ENCODE peak calls at places on chromosomes 5 and 9, in ten cellular contexts. C, B, H, Z, W, K, P, I, M and E are unnamed samples.

GRCh38 chr9:121453232-121453892 is 46.3 kb downstream of the GGTA1 start:
- DNase-seq in M (no peak), B (no peak), K (no peak), W (no peak), H (no peak), I (no peak), Z (no peak), C (no peak), P (no peak), E (no peak)

GRCh38 chr9:72119853-72120252 is 29.4 kb upstream of the GDA start:
- DNase-seq in Z (no peak), P (no peak), W (no peak), B (no peak), C (no peak), K (no peak), M (no peak), I (no peak), H (no peak), E (no peak)

GRCh38 chr5:116084891-116085715 is at the start of gene COMMD10:
- DNase-seq in B (peak), P (peak), W (peak), I (peak), C (peak), K (peak), Z (peak), H (peak), M (peak), E (peak)

GRCh38 chr5:56632939-56633338 is 182.4 kb upstream of the MAP3K1 start:
- DNase-seq in Z (no peak), B (no peak), H (no peak), M (no peak), W (no peak), I (no peak), C (no peak), P (no peak), K (no peak), E (no peak)

GRCh38 chr5:145936401-145937131 is at the start of gene SH3RF2:
- DNase-seq in B (peak), P (peak), W (no peak), K (no peak), H (no peak), Z (peak), M (peak), C (peak), I (peak), E (peak)

GRCh38 chr5:157618366-157618765 is 33.9 kb downstream of the SOX30 start:
- DNase-seq in P (no peak), M (no peak), I (no peak), H (no peak), C (no peak), B (no peak), K (no peak), W (no peak), Z (no peak), E (no peak)

GRCh38 chr9:75265525-75265972 is 177.2 kb downstream of the OSTF1 start:
- DNase-seq in B (no peak), C (no peak), I (no peak), M (no peak), P (peak), H (peak), W (no peak), Z (peak), K (peak), E (peak)

GRCh38 chr5:126122942-126123341 is 300.3 kb upstream of the GRAMD2B start:
- DNase-seq in H (no peak), W (no peak), C (no peak), P (no peak), B (no peak), Z (no peak), K (no peak), M (no peak), I (no peak), E (no peak)

GRCh38 chr5:179371681-179372675 is 26.7 kb upstream of the ADAMTS2 start:
- DNase-seq in P (no peak), M (no peak), K (no peak), B (no peak), W (no peak), H (no peak), C (no peak), Z (no peak), I (peak), E (no peak)

GRCh38 chr9:130029223-130029583 is 13.8 kb downstream of the FNBP1 start:
- DNase-seq in P (no peak), K (no peak), W (no peak), M (no peak), H (no peak), I (no peak), C (peak), B (no peak), Z (no peak), E (peak)

GRCh38 chr5:527646-528591 is 3.7 kb upstream of the SLC9A3 start:
- DNase-seq in K (no peak), I (no peak), B (no peak), W (no peak), P (no peak), M (peak), H (no peak), C (no peak), Z (no peak), E (peak)

GRCh38 chr9:93286252-93287188 is 102.6 kb downstream of the WNK2 start:
- DNase-seq in K (no peak), M (no peak), B (no peak), P (no peak), Z (no peak), H (peak), C (no peak), W (no peak), I (no peak), E (no peak)

GRCh38 chr5:141695627-141696180 is 13.7 kb upstream of the ARAP3 start:
- DNase-seq in H (no peak), C (no peak), P (no peak), Z (peak), B (no peak), K (no peak), M (no peak), I (no peak), W (no peak), E (no peak)

GRCh38 chr5:102958481-102959011 is 161.4 kb downstream of the GIN1 start:
- DNase-seq in M (no peak), C (no peak), I (no peak), Z (no peak), H (no peak), B (no peak), W (no peak), P (no peak), K (no peak), E (no peak)

GRCh38 chr5:88674262-88675158 is 208.5 kb downstream of the MEF2C start:
- DNase-seq in K (no peak), C (no peak), M (no peak), W (no peak), B (no peak), H (peak), I (no peak), P (no peak), Z (no peak), E (peak)

GRCh38 chr9:20941177-20941690 is 90.2 kb downstream of the HACD4 start:
- DNase-seq in B (peak), P (peak), M (peak), K (peak), C (peak), W (peak), I (no peak), H (peak), Z (peak), E (peak)

GRCh38 chr9:113463418-113464285 is at the start of gene RGS3:
- DNase-seq in Z (peak), H (no peak), M (peak), B (no peak), P (peak), K (no peak), C (peak), I (peak), W (no peak), E (no peak)

GRCh38 chr5:134420326-134420725 is 8.6 kb upstream of the CDKN2AIPNL start:
- DNase-seq in K (no peak), C (no peak), W (no peak), P (no peak), H (no peak), M (no peak), Z (no peak), I (no peak), B (no peak), E (no peak)

GRCh38 chr9:7186175-7186574 is 428.4 kb downstream of the KDM4C start:
- DNase-seq in I (peak), M (no peak), B (no peak), H (peak), P (no peak), W (no peak), K (no peak), C (no peak), Z (no peak), E (peak)

GRCh38 chr5:53063791-53064190 is 45.8 kb downstream of the MOCS2 start:
- DNase-seq in I (no peak), W (no peak), H (no peak), C (no peak), B (no peak), M (no peak), K (no peak), P (no peak), Z (no peak), E (no peak)

GRCh38 chr9:81851340-81851739 is 76.9 kb upstream of the SPATA31D4 start:
- DNase-seq in I (no peak), W (no peak), Z (peak), H (no peak), P (no peak), C (no peak), M (no peak), B (no peak), K (no peak), E (no peak)

GRCh38 chr5:85320495-85320894 is 935.8 kb upstream of the EDIL3 start:
- DNase-seq in H (no peak), B (no peak), K (no peak), M (no peak), W (no peak), C (no peak), P (no peak), Z (no peak), I (no peak), E (no peak)

GRCh38 chr5:6730407-6730806 is 17.2 kb downstream of the TENT4A start:
- DNase-seq in C (no peak), Z (no peak), M (no peak), P (no peak), K (no peak), B (no peak), H (no peak), I (no peak), W (no peak), E (peak)

GRCh38 chr5:157290156-157290980 is 24.4 kb downstream of the CYFIP2 start:
- DNase-seq in B (no peak), W (no peak), K (no peak), Z (no peak), C (no peak), I (peak), H (no peak), P (no peak), M (no peak), E (no peak)

GRCh38 chr9:110900917-110901316 is 137.4 kb downstream of the LPAR1 start:
- DNase-seq in Z (no peak), I (no peak), K (no peak), B (no peak), P (no peak), W (no peak), H (no peak), C (no peak), M (no peak), E (no peak)

GRCh38 chr5:151720195-151720594 is 33.5 kb upstream of the SPARC start:
- DNase-seq in C (no peak), W (no peak), P (no peak), I (no peak), Z (no peak), M (no peak), B (no peak), H (no peak), K (no peak), E (no peak)

GRCh38 chr5:16723821-16724220 is 107.0 kb upstream of the RETREG1 start:
- DNase-seq in P (no peak), I (no peak), M (no peak), B (no peak), C (no peak), Z (no peak), K (no peak), H (no peak), W (no peak), E (no peak)

GRCh38 chr5:171483453-171484177 is 64.2 kb downstream of the FGF18 start:
- DNase-seq in M (peak), K (peak), Z (peak), B (peak), P (no peak), C (peak), H (no peak), W (peak), I (no peak), E (no peak)

GRCh38 chr9:114732842-114733241 is 50.9 kb upstream of the TEX48 start:
- DNase-seq in B (no peak), C (no peak), I (no peak), M (no peak), Z (no peak), P (no peak), K (no peak), H (no peak), W (no peak), E (no peak)

GRCh38 chr9:36078047-36078446 is 41.3 kb downstream of the RECK start:
- DNase-seq in I (no peak), K (no peak), B (no peak), C (no peak), Z (no peak), W (no peak), M (no peak), P (no peak), H (no peak), E (no peak)

GRCh38 chr5:133119233-133119711 is 67.5 kb downstream of the HSPA4 start:
- DNase-seq in P (no peak), K (no peak), B (no peak), W (no peak), Z (no peak), C (peak), H (no peak), M (no peak), I (peak), E (no peak)

GRCh38 chr5:174418809-174419522 is 305.4 kb upstream of the MSX2 start:
- DNase-seq in I (no peak), C (no peak), Z (no peak), H (no peak), B (no peak), W (no peak), K (no peak), P (no peak), M (no peak), E (peak)

GRCh38 chr9:2655411-2655901 is 33.9 kb downstream of the VLDLR start:
- DNase-seq in K (no peak), Z (no peak), H (peak), C (no peak), B (peak), I (no peak), W (peak), M (no peak), P (no peak), E (peak)

GRCh38 chr9:122463828-122464632 is 13.7 kb downstream of the OR1J1 start:
- DNase-seq in C (no peak), M (no peak), I (no peak), W (no peak), P (no peak), H (peak), K (no peak), B (no peak), Z (no peak), E (peak)
- TF ChIP-seq CTCF in C (no peak), M (no peak), I (no peak), W (peak), P (peak), H (peak), K (no peak), B (peak), Z (no peak), E (peak)

DNA sequence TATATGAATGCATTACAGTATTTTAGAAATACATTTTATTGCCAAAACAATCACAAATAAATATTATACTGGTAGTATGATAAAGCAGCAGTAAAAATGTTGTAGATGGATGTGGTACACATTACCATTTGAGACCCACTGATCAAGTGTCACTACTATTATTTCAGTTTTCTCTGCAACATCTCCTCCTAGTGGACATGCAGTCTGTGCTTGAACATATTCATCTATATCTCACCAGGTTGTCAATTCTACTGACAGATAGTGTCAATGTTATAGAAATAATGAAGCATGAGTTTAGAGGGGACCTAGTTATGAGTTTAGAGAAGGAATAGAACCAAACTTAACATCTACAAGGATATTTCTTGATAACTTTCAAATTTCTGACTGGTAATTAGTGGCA is 39.2 kb upstream of the ELOVL7 start:
- DNase-seq in I (no peak), Z (no peak), B (no peak), P (no peak), H (peak), K (no peak), M (no peak), W (no peak), C (no peak), E (no peak)
- TF ChIP-seq CTCF in I (peak), Z (peak), B (peak), P (peak), H (peak), K (no peak), M (no peak), W (no peak), C (no peak), E (no peak)

DNA sequence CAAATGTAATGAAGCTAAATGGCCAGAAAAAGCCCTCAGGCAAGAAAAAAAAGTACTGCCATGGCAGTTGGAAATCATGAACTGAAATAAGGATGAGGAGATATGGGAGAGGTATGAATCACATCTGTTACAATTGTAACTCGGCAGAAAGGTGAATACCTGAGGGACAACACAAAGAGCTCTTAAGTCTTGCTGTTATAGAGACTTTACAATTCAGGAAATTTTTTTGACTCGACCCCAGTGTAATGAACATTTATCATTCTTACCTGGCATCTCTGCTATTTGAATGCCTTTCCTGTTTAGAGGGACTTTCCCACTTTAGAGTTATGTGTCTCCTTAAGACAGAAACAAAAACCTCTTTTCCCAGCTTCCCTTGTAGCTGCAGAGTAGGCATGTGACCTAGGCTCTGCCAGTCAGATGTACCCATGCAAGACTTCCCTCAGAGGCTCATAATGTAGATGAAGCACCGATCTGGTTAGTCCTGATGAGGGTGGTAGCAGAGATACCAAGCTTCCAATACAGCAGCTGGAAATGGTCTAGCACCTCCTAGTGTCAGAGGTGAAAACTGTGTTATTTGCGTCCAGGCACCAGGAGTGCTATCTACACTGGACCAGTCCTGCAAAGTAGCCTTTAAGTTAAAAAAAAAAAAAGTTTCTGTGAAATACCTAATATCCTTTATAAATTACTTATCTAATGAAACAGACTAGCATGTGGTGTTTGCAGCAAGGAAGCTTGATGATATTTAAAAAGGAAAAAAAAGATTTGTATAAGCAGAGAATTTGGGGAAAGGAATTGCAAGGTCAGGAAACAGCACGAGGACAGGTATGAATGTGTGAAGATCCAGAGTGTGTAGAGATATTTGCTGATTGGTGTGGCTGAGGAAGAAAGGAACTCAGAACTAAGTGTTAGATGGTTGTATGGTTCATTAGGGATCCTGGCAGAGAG is 146.9 kb upstream of the SLC1A3 start:
- DNase-seq in C (no peak), M (no peak), K (no peak), W (no peak), H (peak), Z (no peak), I (no peak), B (no peak), P (no peak), E (no peak)
- TF ChIP-seq CTCF in C (no peak), M (no peak), K (no peak), W (peak), H (peak), Z (peak), I (no peak), B (peak), P (peak), E (peak)

DNA sequence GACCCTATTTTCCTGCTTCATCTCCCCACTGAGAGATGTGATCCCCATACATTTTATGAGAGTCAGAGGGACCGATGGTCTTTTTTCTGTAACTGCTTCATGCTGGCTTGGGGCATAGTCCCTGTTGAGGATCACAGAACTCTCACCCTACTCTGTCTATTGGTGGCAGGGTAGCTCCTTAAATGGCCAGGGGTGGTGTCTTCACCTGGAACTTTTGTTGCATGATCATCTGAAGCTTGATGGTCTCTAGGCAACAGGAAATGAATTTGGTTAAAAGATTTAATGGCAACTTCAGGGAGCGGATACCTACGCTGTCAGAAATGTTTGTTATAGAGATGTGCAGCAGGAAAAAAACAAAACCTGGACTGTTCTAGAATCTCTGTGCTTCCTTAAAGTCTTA is 87.0 kb upstream of the GLIS3 start:
- DNase-seq in H (no peak), M (no peak), I (no peak), W (no peak), P (no peak), K (no peak), C (no peak), Z (no peak), B (no peak), E (no peak)
- TF ChIP-seq CTCF in H (no peak), M (no peak), I (no peak), W (no peak), P (no peak), K (no peak), C (no peak), Z (no peak), B (no peak), E (no peak)

GRCh38 chr5:177446184-177447065 is at the start of gene PRR7:
- DNase-seq in K (peak), P (peak), W (peak), M (peak), C (no peak), H (peak), Z (peak), B (no peak), I (no peak), E (peak)
- TF ChIP-seq CTCF in K (no peak), P (peak), W (no peak), M (no peak), C (no peak), H (no peak), Z (no peak), B (no peak), I (no peak), E (no peak)

DNA sequence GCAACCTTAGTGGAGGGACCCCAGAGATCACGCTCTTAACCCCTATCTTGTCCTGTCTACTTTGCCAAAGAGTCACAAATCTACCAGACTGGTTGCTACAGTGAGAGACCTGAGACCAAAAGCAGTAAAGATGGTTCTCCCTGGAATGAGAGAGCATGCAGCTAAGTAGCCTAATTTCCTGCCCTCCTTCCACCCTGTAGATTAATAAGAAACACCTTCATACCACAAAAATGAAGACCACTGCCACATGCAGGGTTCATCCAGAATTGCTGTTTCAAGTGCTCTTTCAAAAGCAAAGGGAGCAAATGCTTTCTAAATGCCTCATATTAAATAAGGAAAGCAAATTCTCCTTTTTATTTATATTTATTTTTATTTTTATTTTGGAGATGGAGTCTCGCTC is 119.1 kb downstream of the UGCG start:
- DNase-seq in K (no peak), W (no peak), H (no peak), P (no peak), M (no peak), B (no peak), I (no peak), Z (no peak), C (no peak), E (no peak)
- TF ChIP-seq CTCF in K (no peak), W (no peak), H (no peak), P (no peak), M (no peak), B (no peak), I (no peak), Z (no peak), C (no peak), E (no peak)

DNA sequence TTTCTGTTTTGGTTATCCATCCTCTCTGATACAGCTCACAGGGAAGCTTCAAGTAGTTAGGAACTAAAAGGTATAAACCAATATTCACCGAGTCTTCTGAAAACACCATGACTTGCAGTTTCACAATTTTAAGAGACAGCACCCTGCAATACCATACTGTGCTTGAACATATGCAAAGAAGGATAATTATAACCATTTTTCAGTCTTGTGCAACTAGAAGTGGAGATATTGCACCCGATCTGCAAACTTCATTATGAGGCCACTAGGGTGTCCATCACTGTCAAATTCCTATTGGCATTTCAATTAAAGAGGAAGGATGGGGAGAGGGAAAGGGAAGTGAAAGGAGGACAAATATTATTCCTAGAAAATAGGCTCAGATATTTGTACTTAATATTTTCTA is 32.4 kb upstream of the CEP120 start:
- DNase-seq in Z (no peak), C (no peak), K (no peak), M (no peak), P (no peak), B (no peak), I (no peak), H (no peak), W (no peak), E (no peak)
- TF ChIP-seq CTCF in Z (no peak), C (no peak), K (no peak), M (no peak), P (peak), B (no peak), I (no peak), H (peak), W (no peak), E (no peak)